ENCODE peak calls at places on chromosome 1, in four cellular contexts. O, J, Y and B are unnamed samples.

GRCh38 chr1:214429951-214430742 is 121.3 kb downstream of the PTPN14 start:
- DNase-seq in O (peak), J (no peak), Y (no peak), B (peak)

GRCh38 chr1:206556748-206557635 is 49.7 kb downstream of the RASSF5 start:
- DNase-seq in J (peak), O (peak), Y (peak), B (peak)

GRCh38 chr1:184866991-184867788 is 107.1 kb downstream of the NIBAN1 start:
- DNase-seq in O (peak), Y (no peak), J (no peak), B (no peak)

GRCh38 chr1:235075955-235076308 is 52.7 kb downstream of the TOMM20 start:
- DNase-seq in Y (no peak), O (no peak), J (no peak), B (no peak)

GRCh38 chr1:39915499-39916129 is 13.9 kb upstream of the MYCL start:
- DNase-seq in Y (no peak), O (no peak), J (no peak), B (no peak)

GRCh38 chr1:226558293-226558692 is 9.7 kb downstream of the STUM start:
- DNase-seq in O (no peak), Y (no peak), J (no peak), B (no peak)

GRCh38 chr1:234881893-234882771 is 246.5 kb downstream of the TOMM20 start:
- DNase-seq in J (no peak), O (no peak), Y (no peak), B (no peak)

GRCh38 chr1:216074196-216074595 is 349.1 kb downstream of the USH2A start:
- DNase-seq in J (no peak), O (no peak), Y (no peak), B (no peak)

GRCh38 chr1:31639543-31639942 is 5.1 kb downstream of the PEF1 start:
- DNase-seq in O (peak), Y (no peak), J (no peak), B (no peak)

GRCh38 chr1:55555971-55556370 is 340.8 kb upstream of the USP24 start:
- DNase-seq in O (no peak), J (no peak), Y (no peak), B (peak)

GRCh38 chr1:28129150-28129549 is 40.7 kb upstream of the EYA3 start:
- DNase-seq in O (peak), Y (no peak), J (no peak), B (no peak)

GRCh38 chr1:235018161-235018560 is 110.5 kb downstream of the TOMM20 start:
- DNase-seq in J (no peak), Y (no peak), O (peak), B (peak)

GRCh38 chr1:36176151-36176949 is 20.4 kb downstream of the MAP7D1 start:
- DNase-seq in O (no peak), Y (peak), J (peak), B (peak)
- H3K56ac ChIP-seq in O (no peak), Y (no peak), J (no peak), B (peak)

DNA sequence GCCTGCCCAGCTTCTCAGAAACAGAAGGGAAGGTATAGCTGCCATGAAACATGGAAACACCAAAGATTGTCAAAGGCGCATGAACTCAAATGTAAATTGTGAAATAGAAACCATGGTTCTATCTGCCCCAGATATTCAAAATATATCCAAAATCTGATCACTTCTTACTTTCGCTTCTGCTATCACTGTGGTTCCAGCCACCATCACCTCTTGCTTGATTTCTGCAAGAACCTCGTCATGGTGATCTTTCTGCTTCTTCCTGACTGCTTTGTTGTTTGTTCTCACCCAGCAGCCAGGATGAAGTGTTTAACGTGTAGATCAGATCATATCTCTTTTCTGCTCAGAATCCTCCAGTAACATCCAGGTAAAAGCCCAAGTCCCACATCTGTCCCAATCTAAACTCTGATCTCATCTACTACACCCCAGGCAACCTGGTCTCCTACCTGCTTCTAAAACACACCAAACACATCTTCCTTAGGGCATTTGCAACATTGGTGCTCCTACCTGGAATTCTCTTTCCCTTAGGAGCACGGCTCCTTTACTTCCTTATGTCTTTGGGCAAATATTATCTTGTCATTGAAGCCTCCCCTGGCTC is 10.5 kb upstream of the LMO4 start:
- DNase-seq in O (no peak), Y (no peak), J (no peak), B (no peak)
- H3K56ac ChIP-seq in O (no peak), Y (no peak), J (no peak), B (no peak)

GRCh38 chr1:23303524-23303923 is 40.6 kb downstream of the HNRNPR start:
- DNase-seq in Y (no peak), J (no peak), O (no peak), B (no peak)
- H3K56ac ChIP-seq in Y (no peak), J (no peak), O (no peak), B (no peak)

DNA sequence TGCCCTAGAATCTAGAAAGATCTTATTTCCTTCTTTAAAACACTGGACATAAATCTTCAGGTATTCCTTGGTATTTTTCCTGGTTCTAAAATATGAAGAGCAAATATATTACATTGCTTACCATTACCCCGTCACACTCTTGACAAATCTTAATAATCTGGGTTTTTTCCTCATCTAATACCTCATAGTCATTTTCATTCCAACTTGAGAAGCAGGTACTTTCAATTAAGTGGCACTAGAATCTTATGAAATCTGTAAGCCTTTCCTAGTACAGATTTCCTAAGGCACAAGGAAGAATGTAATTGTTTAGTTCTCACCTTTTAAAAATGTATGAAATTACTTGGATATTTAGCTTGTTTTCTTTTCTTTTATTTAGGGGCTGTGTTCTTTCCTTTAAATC is 481.5 kb upstream of the ZRANB2 start:
- DNase-seq in Y (no peak), O (no peak), J (no peak), B (no peak)
- H3K56ac ChIP-seq in Y (no peak), O (no peak), J (no peak), B (no peak)

DNA sequence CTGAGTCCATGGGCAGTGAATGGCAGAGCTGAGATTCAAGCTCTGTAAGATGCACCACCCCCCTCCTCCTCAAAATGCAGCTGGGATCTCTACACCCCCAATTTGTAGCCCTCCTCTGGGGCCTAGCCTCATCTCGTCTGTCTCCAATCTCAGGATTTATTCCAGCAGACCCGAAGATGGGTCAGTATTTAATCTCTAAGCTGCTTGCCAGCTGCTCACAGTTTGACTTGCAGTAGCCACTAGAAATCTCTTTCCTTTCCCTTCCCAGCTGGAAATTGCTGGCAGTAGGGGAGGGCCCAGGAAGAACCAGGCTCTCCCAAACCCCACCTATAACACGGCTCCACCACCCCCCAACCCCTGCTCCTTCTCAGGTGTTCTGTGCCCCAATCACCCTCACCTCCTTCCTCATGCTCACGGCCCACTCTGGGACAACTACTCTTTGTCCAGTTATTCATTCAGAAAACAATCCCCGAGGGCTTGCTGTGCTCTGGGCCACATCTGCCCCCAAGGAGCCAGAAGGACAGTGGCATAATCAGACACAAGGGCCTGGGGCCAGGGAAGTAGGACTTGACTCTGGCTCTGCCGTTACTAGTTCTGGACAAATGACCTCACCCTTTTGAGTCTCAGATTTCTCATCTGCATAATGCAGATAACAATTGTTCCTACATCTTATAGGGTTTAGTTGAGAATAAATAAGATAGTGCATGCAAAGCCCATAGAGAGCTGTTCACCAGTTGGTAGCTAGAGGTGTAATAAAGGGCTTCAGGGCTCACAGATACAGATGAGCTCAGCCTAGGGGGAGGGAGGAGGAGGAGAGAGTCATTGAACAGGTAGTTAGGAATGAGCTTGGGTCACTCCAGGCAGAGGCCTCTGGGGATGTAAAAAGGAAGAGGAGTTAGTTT is 1.3 kb downstream of the LACTBL1 start:
- DNase-seq in Y (no peak), J (no peak), O (peak), B (peak)
- H3K56ac ChIP-seq in Y (no peak), J (no peak), O (no peak), B (no peak)